ENCODE peak calls at places on chromosomes 6 and 20, in six cellular contexts. N is H1, V is HepG2, F is NT2/D1, C is GM12878, J is K562. O is an unnamed sample.

GRCh38 chr20:41393705-41394066 is 27.1 kb upstream of the EMILIN3 start:
- DNase-seq in N (no peak), V (no peak), F (no peak), C (no peak), J (no peak), O (no peak)

GRCh38 chr6:166156942-166157341 is 10.7 kb downstream of the TBXT start:
- DNase-seq in N (no peak), V (peak; percentile 6), F (no peak), C (no peak), J (no peak), O (peak; percentile 7)

GRCh38 chr6:149260214-149260874 is 57.2 kb upstream of the TAB2 start:
- DNase-seq in N (no peak), V (no peak), F (no peak), C (no peak), J (no peak), O (no peak)

GRCh38 chr6:37244430-37245310 is 12.9 kb upstream of the TBC1D22B start:
- DNase-seq in N (no peak), V (peak; percentile 97), F (no peak), C (no peak), J (peak; percentile 41), O (no peak)

GRCh38 chr20:38764563-38765355 is 16.5 kb downstream of the ACTR5 start:
- DNase-seq in N (no peak), V (peak; percentile 35), F (no peak), C (no peak), J (no peak), O (peak; percentile 87)

GRCh38 chr6:113959235-113959634 is 11.7 kb downstream of the HDAC2 start:
- DNase-seq in N (no peak), V (no peak), F (no peak), C (no peak), J (no peak), O (no peak)

GRCh38 chr20:60903325-60903958 is 348.6 kb upstream of the CDH4 start:
- DNase-seq in N (no peak), V (no peak), F (no peak), C (no peak), J (no peak), O (no peak)

GRCh38 chr6:105326216-105326615 is 76.7 kb downstream of the PREP start:
- DNase-seq in N (no peak), V (peak; percentile 52), F (no peak), C (no peak), J (no peak), O (peak; percentile 56)

GRCh38 chr6:85470023-85470410 is 20.1 kb downstream of the NT5E start:
- DNase-seq in N (no peak), V (no peak), F (no peak), C (no peak), J (no peak), O (no peak)

GRCh38 chr6:37137201-37137880 is 32.6 kb upstream of the PIM1 start:
- DNase-seq in N (peak; percentile 77), V (peak; percentile 93), F (peak; percentile 93), C (no peak), J (peak; percentile 48), O (peak; percentile 68)

GRCh38 chr20:46014517-46015396 is 6.0 kb downstream of the MMP9 start:
- DNase-seq in N (no peak), V (peak; percentile 82), F (no peak), C (no peak), J (no peak), O (no peak)

GRCh38 chr6:115287467-115287866 is 773.2 kb downstream of the FRK start:
- DNase-seq in N (no peak), V (no peak), F (no peak), C (no peak), J (no peak), O (no peak)

GRCh38 chr6:32623693-32624092 is 13.5 kb upstream of the HLA-DQA1 start:
- DNase-seq in N (no peak), V (no peak), F (no peak), C (no peak), J (no peak), O (no peak)

GRCh38 chr20:38609828-38610227 is 8.2 kb downstream of the ARHGAP40 start:
- DNase-seq in N (no peak), V (no peak), F (no peak), C (no peak), J (no peak), O (no peak)

GRCh38 chr6:170083236-170084051 is 207.4 kb downstream of the DLL1 start:
- DNase-seq in N (no peak), V (no peak), F (no peak), C (no peak), J (no peak), O (no peak)

GRCh38 chr20:1062334-1063015 is 55.9 kb upstream of the PSMF1 start:
- DNase-seq in N (no peak), V (no peak), F (no peak), C (no peak), J (no peak), O (no peak)

GRCh38 chr6:87197547-87197946 is 42.2 kb downstream of the ZNF292 start:
- DNase-seq in N (no peak), V (no peak), F (no peak), C (peak; percentile 49), J (no peak), O (no peak)

GRCh38 chr6:121756643-121757042 is 321.2 kb downstream of the GJA1 start:
- DNase-seq in N (no peak), V (no peak), F (no peak), C (no peak), J (no peak), O (no peak)

GRCh38 chr6:47587503-47587902 is 109.9 kb downstream of the CD2AP start:
- DNase-seq in N (no peak), V (no peak), F (no peak), C (no peak), J (no peak), O (no peak)

GRCh38 chr6:77131426-77131825 is 331.9 kb downstream of the HTR1B start:
- DNase-seq in N (no peak), V (no peak), F (no peak), C (no peak), J (no peak), O (no peak)

GRCh38 chr20:62444286-62444685 is 16.9 kb upstream of the RBBP8NL start:
- DNase-seq in N (no peak), V (no peak), F (no peak), C (no peak), J (no peak), O (no peak)

GRCh38 chr6:106103728-106104109 is 17.6 kb downstream of the PRDM1 start:
- DNase-seq in N (no peak), V (no peak), F (no peak), C (no peak), J (no peak), O (no peak)

GRCh38 chr6:93554018-93554417 is 134.7 kb upstream of the EPHA7 start:
- DNase-seq in N (no peak), V (no peak), F (no peak), C (no peak), J (no peak), O (no peak)

GRCh38 chr6:93550551-93551276 is 131.4 kb upstream of the EPHA7 start:
- DNase-seq in N (no peak), V (no peak), F (no peak), C (no peak), J (no peak), O (no peak)

DNA sequence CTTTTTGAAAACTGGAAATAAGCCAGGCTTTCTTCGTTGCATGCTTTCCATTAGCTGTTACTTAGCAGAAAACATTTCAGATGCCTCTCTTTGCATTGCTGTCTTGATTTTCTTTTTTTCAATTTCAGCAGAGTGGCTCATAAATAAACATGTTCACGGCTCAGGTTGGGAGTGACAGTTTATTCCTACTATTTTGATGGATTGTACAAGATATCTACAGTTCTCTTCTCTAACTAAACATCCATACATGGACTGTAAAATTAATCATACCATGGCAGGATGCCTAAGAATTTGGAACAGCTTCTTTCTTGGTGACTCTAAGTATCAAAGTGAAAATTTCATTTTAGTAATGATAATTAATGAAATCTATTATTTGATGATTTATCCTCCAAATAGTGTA is 130.5 kb upstream of the EPHA7 start:
- DNase-seq in N (no peak), V (no peak), F (no peak), C (no peak), J (no peak), O (no peak)
- TF ChIP-seq ZNF274 in N (no peak), V (no peak), F (no peak), C (no peak), J (no peak), O (no peak)

GRCh38 chr6:108650325-108650724 is 89.6 kb downstream of the FOXO3 start:
- DNase-seq in N (no peak), V (no peak), F (no peak), C (no peak), J (no peak), O (no peak)
- TF ChIP-seq ZNF274 in N (no peak), V (no peak), F (no peak), C (no peak), J (no peak), O (no peak)

GRCh38 chr6:107973594-107973993 is 15.6 kb upstream of the SEC63 start:
- DNase-seq in N (no peak), V (no peak), F (no peak), C (no peak), J (no peak), O (no peak)
- TF ChIP-seq ZNF274 in N (no peak), V (no peak), F (no peak), C (no peak), J (no peak), O (no peak)

GRCh38 chr20:51938557-51939324 is 136.4 kb upstream of the SALL4 start:
- DNase-seq in N (no peak), V (no peak), F (no peak), C (no peak), J (no peak), O (no peak)
- TF ChIP-seq ZNF274 in N (no peak), V (no peak), F (no peak), C (no peak), J (no peak), O (no peak)

GRCh38 chr6:25050356-25050755 is 114.6 kb upstream of the RIPOR2 start:
- DNase-seq in N (no peak), V (no peak), F (no peak), C (no peak), J (peak; percentile 35), O (no peak)
- TF ChIP-seq ZNF274 in N (no peak), V (no peak), F (no peak), C (no peak), J (no peak), O (no peak)

GRCh38 chr6:132758689-132759088 is 985 bp upstream of the VNN2 start:
- DNase-seq in N (no peak), V (no peak), F (no peak), C (no peak), J (no peak), O (no peak)

GRCh38 chr6:132764370-132764769 is 6.7 kb upstream of the VNN2 start:
- DNase-seq in N (no peak), V (no peak), F (no peak), C (no peak), J (no peak), O (no peak)

GRCh38 chr6:132765560-132765959 is 7.9 kb upstream of the VNN2 start:
- DNase-seq in N (no peak), V (no peak), F (no peak), C (no peak), J (no peak), O (no peak)

GRCh38 chr6:132760256-132760655 is 2.6 kb upstream of the VNN2 start:
- DNase-seq in N (no peak), V (no peak), F (no peak), C (no peak), J (no peak), O (no peak)

GRCh38 chr6:132763269-132763668 is 5.6 kb upstream of the VNN2 start:
- DNase-seq in N (no peak), V (no peak), F (no peak), C (peak; percentile 32), J (peak; percentile 18), O (no peak)
- TF ChIP-seq ZNF274 in N (no peak), V (no peak), F (no peak), C (no peak), J (no peak), O (no peak)

GRCh38 chr6:26379236-26380139 is 3.4 kb upstream of the BTN2A2 start:
- DNase-seq in N (no peak), V (no peak), F (no peak), C (no peak), J (no peak), O (no peak)
- TF ChIP-seq ZNF274 in N (no peak), V (no peak), F (no peak), C (no peak), J (no peak), O (no peak)